ENCODE peak calls at places on chromosomes 3 and 15, in ten cellular contexts. M, H, Y, V, C, J, U, L, E and O are unnamed samples.

GRCh38 chr3:28590851-28591250 is 242.2 kb upstream of the AZI2 start:
- DNase-seq in L (no peak), C (no peak), Y (no peak), U (no peak), E (no peak), M (no peak), J (no peak), H (no peak), V (no peak), O (no peak)

GRCh38 chr3:10365791-10366190 is 44.9 kb upstream of the SEC13 start:
- DNase-seq in E (no peak), Y (peak), J (no peak), U (no peak), C (no peak), M (peak), V (no peak), H (no peak), L (no peak), O (peak)

GRCh38 chr3:126548556-126549466 is 9.9 kb downstream of the C3orf22 start:
- DNase-seq in C (no peak), Y (no peak), E (no peak), L (no peak), H (no peak), M (no peak), U (no peak), J (no peak), V (no peak), O (no peak)

GRCh38 chr3:72238341-72238740 is 453.4 kb upstream of the PROK2 start:
- DNase-seq in V (no peak), E (no peak), H (no peak), M (no peak), Y (peak), J (no peak), U (no peak), L (no peak), C (no peak), O (no peak)

GRCh38 chr3:140427786-140428185 is 250.1 kb upstream of the TRIM42 start:
- DNase-seq in L (no peak), J (no peak), H (no peak), C (no peak), M (no peak), V (no peak), E (no peak), Y (no peak), U (no peak), O (no peak)

GRCh38 chr3:139127101-139127500 is 82.4 kb upstream of the PRR23C start:
- DNase-seq in J (no peak), H (peak), M (peak), C (no peak), Y (peak), U (no peak), V (no peak), L (no peak), E (no peak), O (peak)

GRCh38 chr3:73036694-73037368 is 24.6 kb upstream of the EBLN2 start:
- DNase-seq in V (no peak), E (no peak), J (no peak), M (peak), H (no peak), C (no peak), L (no peak), U (no peak), Y (no peak), O (no peak)

GRCh38 chr3:9229325-9229724 is 20.1 kb downstream of the SRGAP3 start:
- DNase-seq in Y (peak), V (no peak), C (no peak), E (no peak), M (no peak), U (no peak), L (no peak), J (no peak), H (no peak), O (no peak)

GRCh38 chr3:141710888-141711616 is 27.0 kb upstream of the RNF7 start:
- DNase-seq in Y (peak), E (no peak), M (peak), C (no peak), H (peak), U (no peak), L (no peak), J (no peak), V (no peak), O (peak)

GRCh38 chr15:67506775-67507747 is 13.9 kb upstream of the C15orf61 start:
- DNase-seq in U (no peak), J (no peak), H (no peak), V (no peak), L (no peak), C (no peak), Y (peak), E (no peak), M (no peak), O (no peak)

GRCh38 chr15:31037731-31038477 is 46.5 kb upstream of the MTMR10 start:
- DNase-seq in L (no peak), U (no peak), J (no peak), Y (no peak), V (no peak), C (no peak), M (no peak), H (no peak), E (no peak), O (no peak)

GRCh38 chr3:114213669-114214541 is 23.5 kb downstream of the ZNF80 start:
- DNase-seq in M (no peak), C (peak), U (no peak), H (peak), J (peak), L (peak), V (no peak), E (peak), Y (peak), O (peak)